ENCODE peak calls at places on chromosomes 6 and 20, in seven cellular contexts. M, R, U, N, P, W and O are unnamed samples.

GRCh38 chr6:23529902-23530301 is 596.1 kb upstream of the NRSN1 start:
- DNase-seq in M (no peak), R (no peak), U (peak), N (peak), P (no peak), W (no peak), O (no peak)

GRCh38 chr20:584375-585301 is 25.5 kb downstream of the TCF15 start:
- DNase-seq in M (no peak), R (no peak), U (peak), N (peak), P (no peak), W (no peak), O (peak)

GRCh38 chr6:40373267-40373666 is 213.9 kb downstream of the LRFN2 start:
- DNase-seq in M (no peak), R (no peak), U (no peak), N (no peak), P (no peak), W (no peak), O (no peak)

GRCh38 chr6:49551126-49551865 is 828 bp downstream of the C6orf141 start:
- DNase-seq in M (no peak), R (no peak), U (no peak), N (no peak), P (no peak), W (peak), O (peak)

GRCh38 chr20:12012241-12013222 is 94.8 kb downstream of the BTBD3 start:
- DNase-seq in M (peak), R (no peak), U (peak), N (peak), P (peak), W (peak), O (peak)

GRCh38 chr6:119241124-119241491 is 108.5 kb downstream of the MAN1A1 start:
- DNase-seq in M (peak), R (peak), U (no peak), N (peak), P (no peak), W (peak), O (no peak)

GRCh38 chr6:138502546-138502945 is 3.3 kb upstream of the NHSL1 start:
- DNase-seq in M (no peak), R (no peak), U (no peak), N (no peak), P (no peak), W (no peak), O (no peak)

GRCh38 chr6:76703786-76704185 is 631.3 kb upstream of the IMPG1 start:
- DNase-seq in M (no peak), R (no peak), U (no peak), N (no peak), P (no peak), W (no peak), O (peak)

GRCh38 chr6:90440586-90441338 is 144.1 kb upstream of the BACH2 start:
- DNase-seq in M (no peak), R (no peak), U (no peak), N (no peak), P (no peak), W (no peak), O (no peak)

DNA sequence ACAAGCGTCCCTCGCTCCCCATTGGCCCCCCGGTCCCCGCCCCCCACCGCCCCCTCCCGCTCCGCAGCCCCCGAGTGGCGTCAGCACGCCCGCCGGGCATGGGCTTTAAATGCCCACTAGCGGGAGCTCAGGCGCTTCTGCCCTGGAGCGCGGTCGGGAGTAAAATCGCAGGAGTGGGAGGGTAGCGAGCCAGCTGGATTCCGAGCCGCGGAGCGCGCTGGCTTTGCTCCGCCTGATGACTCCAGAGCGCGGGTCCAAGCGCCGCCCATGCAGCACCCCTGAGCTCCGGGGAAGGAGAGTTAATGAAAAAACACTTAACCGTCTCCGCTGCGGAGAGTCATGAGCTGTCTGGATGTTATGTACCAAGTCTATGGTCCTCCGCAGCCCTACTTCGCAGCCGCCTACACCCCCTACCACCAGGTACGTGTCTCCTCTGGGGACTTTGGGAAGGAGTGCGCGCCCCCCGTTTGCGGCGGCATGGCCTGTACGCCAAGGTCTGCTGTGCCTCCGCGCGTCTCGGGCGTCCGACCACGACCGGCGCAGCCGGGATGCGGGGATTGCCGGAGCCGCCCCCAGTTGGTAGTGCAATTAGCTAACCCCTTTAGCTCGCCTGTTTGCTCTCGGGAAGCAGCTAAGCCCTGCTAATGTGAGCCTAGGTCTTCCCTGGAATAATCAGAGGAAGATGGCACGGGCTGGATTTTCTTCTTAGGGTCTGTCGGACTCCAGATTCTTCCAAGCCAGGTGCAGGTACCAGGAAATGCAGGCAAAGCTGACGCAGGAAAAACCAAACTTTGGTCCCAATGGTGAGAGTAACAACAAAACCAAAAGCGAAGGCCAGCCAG is at the start of gene VGLL2:
- DNase-seq in M (no peak), R (no peak), U (peak), N (no peak), P (no peak), W (peak), O (peak)
- TF ChIP-seq CTCF in M (peak), R (no peak), U (no peak), N (no peak), P (peak), W (peak), O (no peak)

DNA sequence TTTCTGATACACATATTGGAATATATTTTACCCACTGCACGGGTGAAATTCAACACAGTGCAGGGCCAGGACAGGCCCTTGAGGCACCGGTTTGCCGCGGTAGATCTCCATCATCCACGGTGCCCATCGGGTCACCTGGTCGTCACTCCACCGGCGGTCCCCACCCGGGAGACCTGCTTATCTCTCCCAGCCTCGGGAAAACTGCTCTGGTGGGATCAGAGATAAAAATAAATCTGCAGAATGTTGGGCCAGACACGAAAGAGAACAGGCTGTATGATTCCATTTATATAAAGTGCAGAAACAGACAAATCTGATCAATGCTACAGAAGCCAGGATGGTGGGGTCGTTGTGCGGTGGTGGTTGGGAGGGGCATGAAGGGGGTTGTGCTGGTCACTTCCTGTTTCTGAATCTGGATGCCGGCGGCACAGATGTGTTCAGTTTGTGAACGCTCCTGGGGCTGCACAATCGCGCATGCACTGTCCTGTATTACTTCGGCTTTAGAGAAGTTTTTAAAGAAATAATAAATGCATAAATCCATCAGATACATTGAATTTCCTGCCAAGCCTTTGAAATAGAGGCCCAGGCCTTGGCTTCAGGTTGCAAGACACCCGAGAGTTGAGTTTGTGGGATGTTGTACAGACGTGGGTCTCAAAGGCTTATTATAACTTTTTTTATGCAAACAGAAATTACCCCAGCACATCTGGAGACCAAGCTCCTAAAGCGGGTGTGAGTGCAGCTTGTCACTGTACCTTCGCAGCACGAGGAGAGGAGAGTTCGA is 54.3 kb downstream of the ANKRD60 start:
- DNase-seq in M (no peak), R (peak), U (no peak), N (no peak), P (no peak), W (no peak), O (no peak)
- H3K4me3 ChIP-seq in M (no peak), R (peak), U (no peak), N (no peak), P (no peak), W (no peak), O (no peak)

GRCh38 chr6:117478853-117479231 is 3.6 kb upstream of the DCBLD1 start:
- DNase-seq in M (no peak), R (no peak), U (no peak), N (no peak), P (no peak), W (no peak), O (no peak)

GRCh38 chr6:117480651-117481050 is 1.8 kb upstream of the DCBLD1 start:
- DNase-seq in M (no peak), R (no peak), U (no peak), N (no peak), P (no peak), W (no peak), O (no peak)

GRCh38 chr6:117481926-117482239 is 591 bp upstream of the DCBLD1 start:
- DNase-seq in M (no peak), R (no peak), U (peak), N (peak), P (no peak), W (no peak), O (no peak)

GRCh38 chr6:117481278-117481925 is 1.1 kb upstream of the DCBLD1 start:
- DNase-seq in M (no peak), R (no peak), U (no peak), N (peak), P (no peak), W (no peak), O (no peak)

DNA sequence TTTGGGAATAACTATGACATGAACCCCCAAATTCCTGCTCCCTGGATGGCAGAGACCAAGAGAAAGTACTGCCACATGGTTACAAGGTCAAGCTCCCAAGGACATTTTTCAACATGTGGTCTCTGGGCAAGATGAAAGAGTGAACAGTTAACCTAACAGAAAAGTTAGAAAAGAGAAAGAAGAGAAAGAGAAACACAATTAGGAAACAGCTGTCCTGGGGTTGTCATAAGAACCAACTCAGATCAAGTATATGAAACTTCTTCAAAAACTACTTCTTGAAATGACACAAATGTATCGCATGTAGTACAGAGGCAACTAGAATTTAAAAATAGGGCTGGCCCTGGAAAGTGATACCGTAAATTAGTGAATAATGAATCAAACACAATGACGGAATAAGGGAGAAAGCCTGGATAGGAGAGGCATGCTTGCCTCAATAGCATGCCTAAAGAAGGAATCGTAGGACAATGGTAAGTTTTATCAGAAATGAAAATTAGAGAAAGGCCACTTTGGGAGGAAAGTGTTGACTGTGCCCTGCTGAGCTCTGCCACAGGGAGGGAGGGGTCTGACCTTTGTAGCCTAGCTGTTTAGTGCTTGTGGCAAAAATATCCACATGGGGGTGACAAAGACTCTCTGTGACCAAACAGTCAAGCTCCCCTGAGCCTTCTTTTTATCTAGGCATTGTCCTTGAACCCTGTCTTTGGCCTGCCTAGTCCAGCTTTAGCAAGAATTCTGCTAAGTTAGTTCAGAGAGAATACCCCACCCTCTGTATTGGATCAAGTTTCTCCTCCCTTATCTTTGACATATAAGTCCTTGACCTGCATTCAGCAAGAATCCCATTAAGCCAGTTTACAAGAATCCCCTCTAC is 4.3 kb upstream of the DCBLD1 start:
- DNase-seq in M (no peak), R (no peak), U (peak), N (peak), P (no peak), W (no peak), O (peak)
- TF ChIP-seq CTCF in M (no peak), R (no peak), U (peak), N (peak), P (peak), W (peak), O (peak)

DNA sequence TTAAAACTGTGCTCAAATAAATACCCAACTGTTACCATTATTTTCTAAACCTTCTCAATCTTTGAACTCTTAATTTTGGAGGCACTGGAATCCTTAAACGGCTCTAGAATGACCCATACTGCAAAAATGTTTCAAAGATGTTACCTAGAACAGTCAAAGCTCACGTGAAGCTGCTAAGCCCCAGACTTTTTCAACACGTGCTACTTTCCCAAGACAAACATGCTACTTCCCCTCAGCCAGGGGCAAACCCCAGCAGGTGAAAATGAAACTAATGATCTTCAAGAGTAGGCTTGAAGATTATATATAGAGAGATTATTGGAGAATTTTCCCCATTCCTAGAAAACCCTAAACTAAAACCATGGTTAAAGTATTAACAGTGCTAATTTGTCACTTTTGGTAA is 28.1 kb downstream of the HUS1B start:
- DNase-seq in M (no peak), R (no peak), U (peak), N (peak), P (no peak), W (no peak), O (no peak)
- H3K4me3 ChIP-seq in M (no peak), R (no peak), U (no peak), N (no peak), P (no peak), W (no peak), O (no peak)

GRCh38 chr6:13228264-13229204 is 99.8 kb downstream of the TBC1D7 start:
- DNase-seq in M (no peak), R (no peak), U (peak), N (no peak), P (no peak), W (no peak), O (no peak)

GRCh38 chr6:13233106-13233505 is 95.2 kb downstream of the TBC1D7 start:
- DNase-seq in M (no peak), R (no peak), U (no peak), N (no peak), P (no peak), W (no peak), O (no peak)

GRCh38 chr6:13234130-13234529 is 94.2 kb downstream of the TBC1D7 start:
- DNase-seq in M (no peak), R (no peak), U (no peak), N (no peak), P (no peak), W (no peak), O (peak)

GRCh38 chr6:13226071-13226470 is 102.3 kb downstream of the TBC1D7 start:
- DNase-seq in M (no peak), R (no peak), U (no peak), N (no peak), P (no peak), W (no peak), O (no peak)

GRCh38 chr6:13229205-13230085 is 98.9 kb downstream of the TBC1D7 start:
- DNase-seq in M (no peak), R (no peak), U (peak), N (peak), P (peak), W (no peak), O (peak)
- TF ChIP-seq CTCF in M (no peak), R (no peak), U (peak), N (peak), P (no peak), W (no peak), O (peak)

GRCh38 chr20:3748073-3748472 is 15.6 kb downstream of the HSPA12B start:
- DNase-seq in M (no peak), R (no peak), U (no peak), N (no peak), P (no peak), W (no peak), O (no peak)

GRCh38 chr20:3751284-3751663 is 16.3 kb downstream of the ADISSP start:
- DNase-seq in M (no peak), R (no peak), U (no peak), N (no peak), P (no peak), W (no peak), O (no peak)

GRCh38 chr20:3749689-3750639 is 17.5 kb downstream of the HSPA12B start:
- DNase-seq in M (no peak), R (no peak), U (no peak), N (peak), P (no peak), W (no peak), O (peak)

GRCh38 chr20:3747471-3747870 is 15.0 kb downstream of the HSPA12B start:
- DNase-seq in M (no peak), R (no peak), U (no peak), N (no peak), P (no peak), W (no peak), O (no peak)

DNA sequence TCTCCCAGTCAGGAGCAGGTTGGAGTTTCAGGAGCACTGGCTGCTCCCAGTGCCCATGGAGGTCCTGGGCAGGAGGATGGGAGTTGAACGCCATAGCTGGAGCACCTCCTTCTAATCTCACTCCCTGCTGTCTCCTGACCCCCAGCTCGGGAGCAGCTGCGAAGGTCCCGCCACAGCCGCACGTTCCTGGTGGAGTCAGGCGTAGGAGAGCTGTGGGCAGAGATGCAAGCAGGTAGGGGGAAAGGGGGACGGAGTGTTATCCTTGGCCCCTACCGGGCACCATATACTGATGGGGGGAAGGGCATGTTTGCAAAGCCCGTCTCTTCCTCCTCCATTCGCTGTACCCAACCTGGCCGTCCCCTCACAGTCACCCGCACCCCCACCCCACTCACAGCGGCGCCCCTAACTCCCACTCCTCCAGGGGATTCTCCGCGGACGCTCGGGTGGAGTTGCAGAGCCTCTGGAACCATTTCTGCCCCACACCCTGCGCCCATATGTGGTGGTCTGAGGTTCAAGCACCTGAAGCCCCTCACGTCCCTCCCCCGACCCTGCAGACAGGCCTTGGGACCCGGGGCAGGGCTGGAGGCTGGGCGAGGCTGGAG is 16.7 kb downstream of the HSPA12B start:
- DNase-seq in M (no peak), R (no peak), U (no peak), N (no peak), P (no peak), W (no peak), O (no peak)
- H3K4me3 ChIP-seq in M (no peak), R (no peak), U (no peak), N (no peak), P (no peak), W (no peak), O (no peak)

DNA sequence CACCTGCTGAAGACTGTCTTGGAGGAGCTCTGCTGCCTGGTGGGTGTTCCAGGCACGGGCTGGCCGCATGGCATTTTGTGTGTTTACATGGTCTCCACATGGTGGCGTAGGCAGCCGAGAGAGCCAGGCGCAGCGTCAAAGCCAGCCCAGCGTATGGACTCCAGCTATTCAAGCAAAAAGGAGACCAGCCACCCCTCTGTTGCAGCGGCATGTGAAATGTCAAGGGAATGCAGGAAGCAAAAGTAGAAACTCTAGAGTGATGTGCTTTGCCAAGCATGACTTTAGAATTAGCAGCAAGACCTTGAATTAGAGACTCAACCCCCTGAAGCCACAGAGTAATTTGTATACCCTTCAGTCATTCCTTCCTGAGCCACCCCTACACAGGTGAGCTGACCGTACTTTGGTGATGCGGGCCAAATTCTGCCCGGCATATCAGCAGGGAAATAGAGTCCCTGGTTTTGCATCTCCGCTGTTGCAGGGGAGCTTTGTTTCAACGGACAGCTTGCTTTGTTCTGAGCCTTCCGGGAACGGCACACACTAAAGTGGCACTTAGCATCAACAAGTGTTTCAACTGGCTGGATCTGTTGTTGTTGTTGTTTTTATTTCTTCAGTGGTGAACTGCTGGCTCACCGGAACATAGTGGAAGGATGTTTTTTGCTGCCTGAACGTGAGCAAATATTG is 48.5 kb downstream of the FNDC1 start:
- DNase-seq in M (peak), R (no peak), U (no peak), N (peak), P (peak), W (peak), O (peak)
- TF ChIP-seq CTCF in M (peak), R (no peak), U (no peak), N (peak), P (peak), W (peak), O (peak)

GRCh38 chr6:89162047-89162371 is 16.2 kb downstream of the PM20D2 start:
- DNase-seq in M (no peak), R (peak), U (no peak), N (no peak), P (no peak), W (no peak), O (no peak)
- H3K4me3 ChIP-seq in M (no peak), R (no peak), U (no peak), N (no peak), P (no peak), W (no peak), O (no peak)